ENCODE peak calls at places on chromosomes 3 and 15, in five cellular contexts. I is suprapubic skin, O is uterus, D is upper lobe of left lung, B is stomach. T is an unnamed sample.

GRCh38 chr3:120147072-120147871 is 53.0 kb upstream of the GSK3B start:
- DNase-seq in I (no peak), O (no peak), B (peak; percentile 70), D (no peak), T (peak; percentile 36)

GRCh38 chr3:42653560-42654330 is at the start of gene ZBTB47:
- DNase-seq in I (peak; percentile 91), O (peak; percentile 60), D (peak; percentile 89), B (peak; percentile 61), T (peak; percentile 66)

GRCh38 chr3:120350431-120350941 is 1.3 kb upstream of the LRRC58 start:
- DNase-seq in I (no peak), O (peak; percentile 20), D (no peak), B (no peak), T (peak; percentile 87)

GRCh38 chr15:77014137-77015081 is 19.5 kb downstream of the PSTPIP1 start:
- DNase-seq in O (no peak), I (no peak), D (no peak), B (no peak), T (no peak)

GRCh38 chr15:76310470-76311070 is 699 bp downstream of the ETFA start:
- DNase-seq in D (no peak), O (no peak), B (no peak), I (no peak), T (peak; percentile 34)

GRCh38 chr3:12461097-12461649 is 23.1 kb upstream of the TSEN2 start:
- DNase-seq in I (no peak), B (no peak), O (no peak), D (no peak), T (no peak)

GRCh38 chr3:183410280-183410679 is 18.1 kb downstream of the MCF2L2 start:
- DNase-seq in B (no peak), O (no peak), I (no peak), D (no peak), T (no peak)

GRCh38 chr15:73983211-73983727 is 8.8 kb downstream of the STOML1 start:
- DNase-seq in D (peak; percentile 79), O (peak; percentile 65), I (peak; percentile 79), B (no peak), T (peak; percentile 78)

GRCh38 chr3:184371570-184372018 is 6.4 kb downstream of the THPO start:
- DNase-seq in O (peak; percentile 79), D (no peak), I (peak; percentile 85), B (peak; percentile 87), T (peak; percentile 82)

GRCh38 chr15:94196536-94196935 is 34.8 kb upstream of the MCTP2 start:
- DNase-seq in D (no peak), O (no peak), I (no peak), B (no peak), T (peak; percentile 59)

GRCh38 chr3:174329321-174329720 is 529.8 kb upstream of the NAALADL2 start:
- DNase-seq in D (no peak), O (no peak), B (no peak), I (no peak), T (no peak)

GRCh38 chr3:47664519-47664918 is 85.9 kb upstream of the CSPG5 start:
- DNase-seq in O (no peak), B (no peak), I (no peak), D (no peak), T (peak; percentile 25)

GRCh38 chr15:69854521-69855171 is 243.1 kb downstream of the TLE3 start:
- DNase-seq in O (no peak), I (no peak), B (no peak), D (no peak), T (peak; percentile 81)

GRCh38 chr3:143536817-143537535 is 311.3 kb downstream of the SLC9A9 start:
- DNase-seq in I (no peak), B (no peak), D (peak; percentile 1), O (peak; percentile 50), T (peak; percentile 72)

GRCh38 chr15:55958349-55958748 is 35.1 kb downstream of the NEDD4 start:
- DNase-seq in O (no peak), B (no peak), I (no peak), D (no peak), T (no peak)

GRCh38 chr3:14222900-14223594 is 44.4 kb downstream of the LSM3 start:
- DNase-seq in I (no peak), B (no peak), O (no peak), D (no peak), T (peak; percentile 80)

GRCh38 chr3:38297947-38298711 is 16.0 kb downstream of the SLC22A14 start:
- DNase-seq in O (no peak), I (no peak), B (no peak), D (no peak), T (peak; percentile 18)

GRCh38 chr15:78055923-78056713 is 21.4 kb downstream of the TBC1D2B start:
- DNase-seq in D (no peak), O (no peak), B (no peak), I (no peak), T (peak; percentile 49)

GRCh38 chr15:63904042-63904441 is 70.3 kb upstream of the HERC1 start:
- DNase-seq in O (no peak), B (no peak), I (no peak), D (no peak), T (no peak)

GRCh38 chr15:101733545-101733944 is 9.3 kb upstream of the TARS3 start:
- DNase-seq in B (no peak), D (no peak), O (no peak), I (no peak), T (no peak)

GRCh38 chr3:48409291-48410201 is 20.3 kb downstream of the PLXNB1 start:
- DNase-seq in B (no peak), O (peak; percentile 8), D (peak; percentile 70), I (peak; percentile 65), T (no peak)

GRCh38 chr15:57436961-57437360 is 60.7 kb downstream of the CGNL1 start:
- DNase-seq in D (no peak), B (no peak), I (no peak), O (no peak), T (no peak)

GRCh38 chr15:37720267-37720666 is 214.2 kb upstream of the TMCO5A start:
- DNase-seq in B (no peak), O (no peak), I (no peak), D (no peak), T (no peak)

GRCh38 chr15:55407949-55408766 is at the start of the genes CCPG1 and PIERCE2:
- DNase-seq in O (peak; percentile 89), B (peak; percentile 93), I (peak; percentile 94), D (peak; percentile 98), T (peak; percentile 98)

GRCh38 chr3:169661567-169662214 is 1.8 kb downstream of the MECOM start:
- DNase-seq in O (no peak), B (peak; percentile 60), I (no peak), D (peak; percentile 82), T (no peak)

GRCh38 chr3:133413166-133414020 is 13.5 kb downstream of the BFSP2 start:
- DNase-seq in I (no peak), B (no peak), D (no peak), O (no peak), T (peak; percentile 48)

GRCh38 chr15:52021128-52021671 is 2.2 kb downstream of the MAPK6 start:
- DNase-seq in I (no peak), B (peak; percentile 40), D (no peak), O (no peak), T (peak; percentile 96)

GRCh38 chr3:25441234-25441856 is 13.3 kb downstream of the RARB start:
- DNase-seq in D (no peak), B (no peak), O (no peak), I (no peak), T (no peak)

GRCh38 chr15:25474251-25474650 is 35.4 kb upstream of the UBE3A start:
- DNase-seq in B (no peak), O (no peak), D (no peak), I (no peak), T (no peak)

GRCh38 chr3:38834110-38834509 is 18.1 kb upstream of the SCN10A start:
- DNase-seq in B (no peak), O (peak; percentile 43), D (peak; percentile 53), I (no peak), T (peak; percentile 84)

GRCh38 chr3:65889707-65890099 is 149.0 kb downstream of the MAGI1 start:
- DNase-seq in I (no peak), D (no peak), O (no peak), B (no peak), T (no peak)

GRCh38 chr3:87206070-87206469 is 21.0 kb upstream of the CHMP2B start:
- DNase-seq in D (no peak), O (no peak), I (no peak), B (no peak), T (peak; percentile 83)

GRCh38 chr3:124269619-124270018 is 277.7 kb upstream of the ROPN1 start:
- DNase-seq in D (no peak), O (no peak), B (no peak), I (no peak), T (no peak)

GRCh38 chr3:124429129-124429815 is 301.0 kb upstream of the UMPS start:
- DNase-seq in O (no peak), I (no peak), B (no peak), D (no peak), T (peak; percentile 53)

GRCh38 chr15:92597548-92597947 is 58.0 kb downstream of the FAM174B start:
- DNase-seq in I (no peak), D (no peak), O (no peak), B (no peak), T (no peak)

DNA sequence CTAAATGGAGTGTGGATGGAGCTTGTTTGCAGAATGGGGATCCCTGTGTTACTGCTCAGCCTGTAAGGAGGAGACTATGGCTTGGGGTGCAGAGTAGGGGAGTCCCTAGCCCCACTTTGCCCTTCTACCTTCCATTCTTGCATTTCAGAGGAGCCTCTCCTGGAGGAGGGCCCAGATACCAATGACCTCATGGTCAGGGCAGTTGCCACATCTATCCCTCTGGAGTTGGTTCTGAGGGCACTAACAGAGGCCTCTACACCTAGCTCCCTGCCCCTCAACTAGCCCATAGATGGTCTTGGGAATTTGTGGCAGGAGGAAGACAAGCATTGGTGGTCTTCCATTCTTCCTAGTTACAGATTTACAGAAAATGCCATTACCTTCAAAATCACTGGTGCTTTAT is 6.1 kb downstream of the SKOR1 start:
- DNase-seq in O (no peak), B (no peak), D (no peak), I (no peak), T (no peak)
- H3K4me3 ChIP-seq in O (no peak overlapping the region), B (no peak overlapping the region), D (no peak overlapping the region), I (no peak overlapping the region), T (no peak overlapping the region)

GRCh38 chr15:85031944-85032587 is 50.4 kb downstream of the PDE8A start:
- DNase-seq in B (no peak), D (no peak), O (no peak), I (no peak), T (no peak)

GRCh38 chr15:85036716-85037115 is 55.1 kb downstream of the PDE8A start:
- DNase-seq in I (no peak), B (no peak), D (no peak), O (no peak), T (no peak)

GRCh38 chr15:85033148-85033547 is 51.5 kb downstream of the PDE8A start:
- DNase-seq in D (no peak), O (no peak), I (no peak), B (no peak), T (no peak)

GRCh38 chr15:85037617-85038016 is 56.0 kb downstream of the PDE8A start:
- DNase-seq in B (no peak), I (no peak), D (no peak), O (no peak), T (no peak)

GRCh38 chr15:85035980-85036379 is 54.3 kb downstream of the PDE8A start:
- DNase-seq in D (no peak), O (no peak), B (no peak), I (no peak), T (no peak)
- TF ChIP-seq CTCF in D (no peak), O (no peak), B (no peak), I (no peak), T (no peak)

GRCh38 chr3:30637310-30638227 is 31.2 kb downstream of the TGFBR2 start:
- DNase-seq in D (no peak), O (no peak), B (no peak), I (no peak), T (no peak)
- H3K4me3 ChIP-seq in D (no peak overlapping the region), O (no peak overlapping the region), B (no peak overlapping the region), I (no peak overlapping the region), T (no peak overlapping the region)

GRCh38 chr3:3998140-3998977 is 199.1 kb downstream of the LRRN1 start:
- DNase-seq in D (no peak), B (no peak), I (no peak), O (no peak), T (peak; percentile 1)
- TF ChIP-seq CTCF in D (peak; percentile 30), B (peak; percentile 45), I (peak; percentile 22), O (no peak), T (peak; percentile 13)

T was measured in fibroblast of villous mesenchyme.